ENCODE peak calls at places on chromosomes 13 and 19, in five cellular contexts. Z is lung; D is IMR-90; X is CD4-positive, alpha-beta memory T cell; Q is thyroid gland. J is an unnamed sample.

GRCh38 chr19:47720669-47721068 is 7.4 kb downstream of the EHD2 start:
- DNase-seq in X (no peak), Q (no peak), Z (no peak), D (no peak), J (no peak)

GRCh38 chr19:19655051-19655594 is 8.4 kb downstream of the ATP13A1 start:
- DNase-seq in Q (no peak), Z (no peak), D (no peak), X (no peak), J (no peak)

GRCh38 chr19:29671393-29672076 is 6.3 kb downstream of the PLEKHF1 start:
- DNase-seq in Z (peak; percentile 54), Q (peak; percentile 81), X (peak; percentile 86), D (no peak), J (peak; percentile 54)

GRCh38 chr19:17052439-17052838 is 22.8 kb downstream of the HAUS8 start:
- DNase-seq in Z (peak; percentile 58), D (peak; percentile 59), X (peak; percentile 22), Q (peak; percentile 33), J (peak; percentile 76)

GRCh38 chr13:25421602-25422001 is 49.8 kb downstream of the ATP8A2 start:
- DNase-seq in X (no peak), Z (no peak), Q (no peak), D (no peak), J (no peak)

GRCh38 chr13:39776439-39776838 is 121.0 kb downstream of the COG6 start:
- DNase-seq in Q (no peak), Z (no peak), X (no peak), D (peak; percentile 88), J (no peak)

GRCh38 chr19:34985249-34986022 is 14.7 kb upstream of the GRAMD1A start:
- DNase-seq in Q (peak; percentile 39), D (peak; percentile 24), X (peak; percentile 15), Z (peak; percentile 54), J (peak; percentile 59)

GRCh38 chr13:94978516-94978915 is 266.2 kb upstream of the SOX21 start:
- DNase-seq in Z (no peak), Q (no peak), D (no peak), X (no peak), J (no peak)

GRCh38 chr13:34064456-34065205 is 246.7 kb downstream of the RFC3 start:
- DNase-seq in X (no peak), Z (no peak), D (no peak), Q (no peak), J (no peak)

DNA sequence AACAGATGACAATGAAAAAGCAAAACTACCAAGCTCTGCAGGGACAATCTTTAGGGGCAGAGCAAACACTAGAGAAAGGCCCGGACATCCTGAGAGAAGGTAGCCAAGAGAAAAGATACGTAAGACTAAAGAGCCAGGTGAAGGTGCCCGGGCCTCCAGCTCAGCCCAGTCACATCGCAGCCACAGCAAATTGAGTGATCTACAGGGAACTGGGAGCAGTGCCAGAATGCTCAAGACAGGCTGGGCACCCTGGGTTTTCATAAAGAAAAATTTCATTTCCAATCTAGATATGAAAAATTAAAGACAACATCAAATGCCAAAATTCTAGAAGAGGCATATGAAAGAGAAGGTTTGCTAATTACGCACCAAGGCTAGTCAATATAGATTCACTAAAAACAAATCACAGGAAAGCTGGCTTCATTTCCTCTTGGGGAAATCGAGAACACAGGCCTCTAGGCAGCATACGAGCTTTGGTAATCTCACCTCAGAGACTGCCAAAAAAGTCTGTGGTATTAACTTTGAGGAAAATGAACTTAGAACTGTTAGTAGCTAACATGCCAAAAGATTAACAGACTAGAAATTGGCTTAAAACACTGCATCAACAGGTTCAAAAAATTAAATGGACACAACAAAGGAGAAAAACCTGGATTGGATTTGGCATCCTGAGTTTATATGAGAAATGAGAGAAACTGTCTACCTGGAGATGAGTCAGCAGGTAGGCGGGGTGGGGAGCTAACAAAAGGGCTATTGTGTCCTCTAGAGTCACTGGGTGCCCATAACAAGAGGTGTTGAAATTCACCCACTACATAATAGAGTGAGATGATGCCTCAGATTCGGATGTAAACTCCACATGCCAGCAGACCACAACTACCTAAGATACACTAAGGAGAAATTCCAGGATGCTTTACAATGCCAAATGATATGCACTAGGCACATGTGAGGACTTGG is 6.6 kb downstream of the ANKRD10 start:
- DNase-seq in X (no peak), D (peak; percentile 72), Z (no peak), Q (peak; percentile 56), J (peak; percentile 91)
- H3K4me1 ChIP-seq in X (peaks cover 47% of the 10 kb centered on the region), D (peaks cover 13% of the 10 kb centered on the region), Z (peaks cover 45% of the 10 kb centered on the region), Q (peaks cover 59% of the 10 kb centered on the region), J (peaks cover 42% of the 10 kb centered on the region)

GRCh38 chr13:112576768-112577167 is 11.2 kb downstream of the TUBGCP3 start:
- DNase-seq in D (no peak), Z (no peak), Q (no peak), X (no peak), J (no peak)

GRCh38 chr13:112575680-112576079 is 12.3 kb downstream of the TUBGCP3 start:
- DNase-seq in X (no peak), Z (no peak), D (no peak), Q (peak; percentile 46), J (no peak)

GRCh38 chr13:112575295-112575622 is 12.7 kb downstream of the TUBGCP3 start:
- DNase-seq in X (no peak), D (no peak), Z (no peak), Q (no peak), J (no peak)

GRCh38 chr13:112574476-112575294 is 13.3 kb downstream of the TUBGCP3 start:
- DNase-seq in Z (no peak), X (no peak), D (peak; percentile 26), Q (no peak), J (no peak)

GRCh38 chr13:112576191-112576590 is 11.8 kb downstream of the TUBGCP3 start:
- DNase-seq in D (no peak), X (no peak), Z (no peak), Q (peak; percentile 44), J (no peak)
- H3K4me1 ChIP-seq in D (peaks cover 17% of the 10 kb centered on the region), X (peaks cover 25% of the 10 kb centered on the region), Z (peaks cover 32% of the 10 kb centered on the region), Q (peaks cover 33% of the 10 kb centered on the region), J (no peaks in the 10 kb centered on the region)

GRCh38 chr13:40971321-40971720 is 47.8 kb downstream of the ELF1 start:
- DNase-seq in D (no peak), Z (no peak), Q (peak; percentile 71), X (no peak), J (no peak)

GRCh38 chr13:40970803-40971202 is 48.3 kb downstream of the ELF1 start:
- DNase-seq in D (no peak), Z (no peak), X (no peak), Q (no peak), J (no peak)

GRCh38 chr13:40975441-40975840 is 43.7 kb downstream of the ELF1 start:
- DNase-seq in D (no peak), X (no peak), Z (no peak), Q (no peak), J (no peak)

GRCh38 chr13:40973409-40973808 is 45.7 kb downstream of the ELF1 start:
- DNase-seq in Z (no peak), Q (no peak), X (no peak), D (no peak), J (no peak)

GRCh38 chr13:40974460-40975407 is 44.4 kb downstream of the ELF1 start:
- DNase-seq in Z (no peak), D (peak; percentile 66), Q (no peak), X (peak; percentile 60), J (no peak)
- H3K4me1 ChIP-seq in Z (peaks cover 41% of the 10 kb centered on the region), D (peaks cover 3% of the 10 kb centered on the region), Q (peaks cover 84% of the 10 kb centered on the region), X (peaks cover 85% of the 10 kb centered on the region), J (peaks cover 10% of the 10 kb centered on the region)

GRCh38 chr19:31256601-31256990 is 92.6 kb downstream of the TSHZ3 start:
- DNase-seq in X (no peak), Q (no peak), D (no peak), Z (no peak), J (no peak)
- H3K4me1 ChIP-seq in X (no peaks in the 10 kb centered on the region), Q (peaks cover 12% of the 10 kb centered on the region), D (peaks cover 12% of the 10 kb centered on the region), Z (no peaks in the 10 kb centered on the region), J (no peaks in the 10 kb centered on the region)

GRCh38 chr19:44623626-44624025 is 10.3 kb downstream of the IGSF23 start:
- DNase-seq in Q (no peak), Z (no peak), D (no peak), X (no peak), J (no peak)

GRCh38 chr19:44624840-44625354 is 11.5 kb downstream of the IGSF23 start:
- DNase-seq in X (no peak), Z (no peak), Q (no peak), D (no peak), J (no peak)

GRCh38 chr19:44626067-44626624 is 12.8 kb downstream of the IGSF23 start:
- DNase-seq in Z (peak; percentile 54), Q (peak; percentile 38), X (no peak), D (peak; percentile 99), J (no peak)

GRCh38 chr19:44627631-44628030 is 14.3 kb downstream of the IGSF23 start:
- DNase-seq in Z (no peak), Q (no peak), D (no peak), X (no peak), J (no peak)

DNA sequence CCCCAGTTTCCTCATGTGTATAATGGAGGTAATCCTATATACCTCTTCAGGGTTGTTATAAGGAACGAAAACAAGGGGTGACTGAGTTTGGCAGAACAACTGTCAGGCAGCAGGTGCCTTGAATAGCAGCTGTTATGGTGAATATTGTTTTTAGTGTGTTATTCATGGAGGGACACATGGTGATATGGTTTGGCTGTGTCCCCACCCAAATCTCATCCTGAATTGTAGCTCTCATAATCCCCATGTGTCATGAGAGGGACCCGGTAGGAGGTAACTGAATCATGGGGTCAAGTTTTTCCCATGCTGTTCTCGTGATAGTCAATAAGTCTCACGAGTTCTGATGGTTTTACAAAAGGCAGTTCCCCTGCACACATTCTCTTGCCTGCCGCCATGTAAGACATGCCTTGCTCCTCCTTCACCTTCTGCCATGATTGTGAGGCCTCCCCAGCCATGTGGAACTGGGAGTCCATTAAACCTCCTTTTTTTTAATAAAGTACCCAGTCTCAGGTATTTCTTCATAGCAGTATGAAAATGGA is 12.2 kb downstream of the IGSF23 start:
- DNase-seq in D (peak; percentile 77), Q (no peak), Z (no peak), X (no peak), J (no peak)
- H3K4me1 ChIP-seq in D (peaks cover 15% of the 10 kb centered on the region), Q (no peaks in the 10 kb centered on the region), Z (no peaks in the 10 kb centered on the region), X (no peaks in the 10 kb centered on the region), J (no peaks in the 10 kb centered on the region)

DNA sequence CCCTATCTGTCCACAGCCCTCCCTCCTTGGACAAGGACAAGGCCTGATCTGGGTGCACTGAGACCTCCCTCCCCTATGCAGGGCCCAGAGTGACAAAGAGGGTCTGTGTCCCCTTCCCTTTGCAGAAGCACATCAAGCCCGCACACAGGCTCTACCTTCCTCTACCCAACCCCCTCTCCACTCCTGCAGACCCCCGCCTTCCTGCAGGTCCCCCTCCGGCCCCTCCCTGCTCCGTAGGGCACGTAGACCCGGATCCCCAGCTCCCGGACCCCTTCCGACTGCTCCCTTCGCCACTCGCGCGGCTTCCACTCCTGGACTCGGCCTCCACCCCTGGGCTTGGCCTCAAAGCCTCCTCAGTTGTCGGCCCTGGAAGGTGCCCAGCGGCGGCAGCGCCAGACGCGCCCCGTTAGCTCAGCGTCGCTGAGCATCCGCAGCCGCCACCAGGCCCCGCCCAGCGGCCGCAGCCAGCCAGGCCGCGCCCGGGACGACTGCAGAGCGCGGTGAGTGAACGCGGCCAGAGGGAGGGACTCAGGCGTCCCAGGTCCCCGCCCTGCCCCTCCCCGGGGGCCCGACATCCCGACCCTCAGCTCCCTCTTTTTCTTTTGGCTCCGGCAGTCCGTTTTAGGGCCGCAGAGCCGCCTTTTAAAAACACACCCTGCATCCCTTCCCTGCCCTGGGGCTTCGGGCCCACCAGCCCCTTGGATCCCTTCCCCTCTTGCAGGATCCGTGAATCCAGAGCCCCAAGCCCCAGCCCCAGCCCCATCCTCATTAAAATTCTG is 1.6 kb upstream of the MYADM start:
- DNase-seq in Z (peak; percentile 70), Q (peak; percentile 52), D (peak; percentile 39), X (peak; percentile 73), J (peak; percentile 32)
- H3K4me1 ChIP-seq in Z (no peaks in the 10 kb centered on the region), Q (peaks cover 26% of the 10 kb centered on the region), D (peaks cover 7% of the 10 kb centered on the region), X (peaks cover 25% of the 10 kb centered on the region), J (no peaks in the 10 kb centered on the region)